ENCODE peak calls at places on chromosomes 12 and 14, in six cellular contexts. J, M, B, G, H and N are unnamed samples.

GRCh38 chr12:52415870-52416750 is 10.0 kb upstream of the KRT82 start:
- DNase-seq in G (no peak), J (no peak), H (no peak), B (no peak), M (no peak), N (no peak)

GRCh38 chr14:21334202-21334906 is 49.5 kb downstream of the SUPT16H start:
- DNase-seq in J (no peak), G (no peak), M (no peak), B (no peak), H (no peak), N (no peak)

GRCh38 chr12:122192441-122192840 is 9.5 kb downstream of the LRRC43 start:
- DNase-seq in G (no peak), J (no peak), B (no peak), M (no peak), H (no peak), N (no peak)

GRCh38 chr12:77401062-77401461 is 335.7 kb upstream of the E2F7 start:
- DNase-seq in H (no peak), M (no peak), J (no peak), G (no peak), B (no peak), N (no peak)

GRCh38 chr12:122459211-122459610 is 36.7 kb upstream of the CLIP1 start:
- DNase-seq in J (no peak), G (no peak), H (no peak), M (no peak), B (no peak), N (no peak)

GRCh38 chr14:94946244-94946643 is 176.3 kb upstream of the GSC start:
- DNase-seq in H (no peak), J (no peak), M (no peak), B (no peak), G (no peak), N (no peak)

GRCh38 chr12:125024949-125025563 is 31.6 kb downstream of the BRI3BP start:
- DNase-seq in H (no peak), J (no peak), B (no peak), M (no peak), G (no peak), N (no peak)

GRCh38 chr12:17810399-17810798 is 279.6 kb downstream of the RERGL start:
- DNase-seq in M (no peak), H (no peak), J (no peak), G (no peak), B (no peak), N (no peak)

GRCh38 chr14:69081271-69081670 is 71.6 kb downstream of the DCAF5 start:
- DNase-seq in M (no peak), J (no peak), G (no peak), B (no peak), H (no peak), N (no peak)

GRCh38 chr14:31263485-31264133 is 56.0 kb upstream of the HECTD1 start:
- DNase-seq in M (no peak), J (no peak), G (no peak), B (no peak), H (no peak), N (no peak)

GRCh38 chr14:68137704-68138619 is 318.4 kb downstream of the RAD51B start:
- DNase-seq in J (no peak), H (no peak), M (no peak), G (no peak), B (peak; percentile 7), N (no peak)

GRCh38 chr12:18204053-18204452 is 57.3 kb upstream of the PIK3C2G start:
- DNase-seq in G (no peak), J (no peak), M (no peak), B (no peak), H (no peak), N (no peak)

GRCh38 chr12:52166672-52167071 is 25.1 kb downstream of the KRT80 start:
- DNase-seq in J (no peak), B (no peak), H (no peak), G (no peak), M (no peak), N (no peak)

GRCh38 chr12:31218203-31219025 is 107.5 kb downstream of the SINHCAF start:
- DNase-seq in G (no peak), B (no peak), M (no peak), J (no peak), H (no peak), N (no peak)

GRCh38 chr12:3289702-3290101 is 201.3 kb upstream of the PRMT8 start:
- DNase-seq in J (no peak), M (no peak), H (no peak), B (no peak), G (no peak), N (no peak)

GRCh38 chr14:93648440-93649168 is 139.7 kb downstream of the PRIMA1 start:
- DNase-seq in M (no peak), H (no peak), B (peak; percentile 18), G (no peak), J (peak; percentile 28), N (no peak)

GRCh38 chr12:117105902-117106301 is 6.7 kb upstream of the TESC start:
- DNase-seq in G (no peak), J (no peak), M (no peak), H (peak; percentile 24), B (no peak), N (no peak)

GRCh38 chr12:125773033-125773432 is 707.8 kb downstream of the AACS start:
- DNase-seq in J (peak; percentile 33), G (no peak), B (peak; percentile 50), M (no peak), H (no peak), N (no peak)

GRCh38 chr14:91138511-91139359 is 24.9 kb downstream of the DGLUCY start:
- DNase-seq in H (no peak), B (peak; percentile 19), M (peak; percentile 27), J (peak; percentile 55), G (no peak), N (no peak)

GRCh38 chr12:74401035-74401434 is 136.6 kb upstream of the ATXN7L3B start:
- DNase-seq in H (no peak), G (no peak), J (no peak), B (no peak), M (no peak), N (no peak)

GRCh38 chr12:121957831-121958515 is 39.6 kb downstream of the CFAP251 start:
- DNase-seq in H (no peak), M (no peak), J (no peak), G (no peak), B (no peak), N (no peak)

GRCh38 chr12:95653761-95654546 is 102.7 kb upstream of the USP44 start:
- DNase-seq in J (no peak), G (no peak), M (no peak), H (no peak), B (no peak), N (no peak)

GRCh38 chr12:124915249-124916236 is 1.1 kb upstream of the UBC start:
- DNase-seq in M (no peak), H (no peak), J (no peak), B (peak; percentile 31), G (no peak), N (no peak)

GRCh38 chr12:20445693-20446092 is 77.4 kb downstream of the PDE3A start:
- DNase-seq in B (no peak), H (no peak), M (no peak), J (no peak), G (no peak), N (no peak)

GRCh38 chr12:121894633-121895032 is 6.0 kb downstream of the PSMD9 start:
- DNase-seq in B (no peak), M (no peak), H (no peak), G (no peak), J (no peak), N (no peak)

GRCh38 chr12:64836856-64837255 is 12.4 kb downstream of the TBC1D30 start:
- DNase-seq in J (no peak), M (no peak), G (no peak), H (no peak), B (no peak), N (no peak)

GRCh38 chr14:80055912-80056801 is 155.1 kb downstream of the DIO2 start:
- DNase-seq in B (peak; percentile 6), J (peak; percentile 8), G (no peak), M (no peak), H (no peak), N (peak; percentile 26)

GRCh38 chr12:4276524-4277204 is 3.1 kb downstream of the CCND2 start:
- DNase-seq in G (peak; percentile 61), M (peak; percentile 76), H (peak; percentile 72), B (peak; percentile 85), J (peak; percentile 82), N (peak; percentile 28)

GRCh38 chr12:116443706-116444589 is 115.2 kb upstream of the MAP1LC3B2 start:
- DNase-seq in J (peak; percentile 30), H (no peak), M (no peak), G (no peak), B (no peak), N (no peak)

GRCh38 chr12:103850429-103850828 is 9.4 kb upstream of the NT5DC3 start:
- DNase-seq in J (no peak), B (no peak), M (no peak), H (no peak), G (no peak), N (no peak)

GRCh38 chr14:100246809-100247428 is 8.0 kb downstream of the YY1 start:
- DNase-seq in G (no peak), H (no peak), M (peak; percentile 8), J (no peak), B (no peak), N (peak; percentile 57)

GRCh38 chr12:51183816-51184215 is 10.9 kb upstream of the TFCP2 start:
- DNase-seq in H (no peak), B (no peak), M (no peak), J (no peak), G (no peak), N (no peak)

GRCh38 chr14:33596211-33597080 is 354.4 kb downstream of the EGLN3 start:
- DNase-seq in J (no peak), B (no peak), M (no peak), H (no peak), G (no peak), N (no peak)

GRCh38 chr14:34461334-34462131 is 507 bp downstream of the SPTSSA start:
- DNase-seq in G (no peak), J (no peak), B (peak; percentile 52), M (peak; percentile 33), H (peak; percentile 11), N (no peak)

GRCh38 chr14:33714527-33715222 is 236.2 kb downstream of the EGLN3 start:
- DNase-seq in J (no peak), H (no peak), M (no peak), G (no peak), B (no peak), N (no peak)

GRCh38 chr14:49552630-49553029 is 33.5 kb downstream of the RPS29 start:
- DNase-seq in H (no peak), G (no peak), M (no peak), J (no peak), B (no peak), N (no peak)

GRCh38 chr14:25836647-25837046 is 761.2 kb downstream of the NOVA1 start:
- DNase-seq in G (no peak), J (no peak), B (no peak), M (no peak), H (no peak), N (no peak)